ENCODE peak calls at places on chromosomes 3 and 15, in five cellular contexts. R is cardiac muscle cell, A is epithelial cell of esophagus, M is glutamatergic neuron, F is GM23338. K is an unnamed sample.
A peak's percentile ranks its signal among the peaks of the same experiment; 100 is the strongest.

GRCh38 chr15:56933420-56934210 is 15.2 kb downstream of the TCF12 start:
- DNase-seq in R (no peak), A (no peak), M (no peak), F (no peak), K (no peak)

GRCh38 chr3:173501941-173502489 is 104.5 kb downstream of the NLGN1 start:
- DNase-seq in R (no peak), A (peak; percentile 7), M (no peak), F (no peak), K (no peak)

GRCh38 chr15:31405200-31405929 is 78.7 kb downstream of the KLF13 start:
- DNase-seq in R (no peak), A (peak; percentile 42), M (no peak), F (no peak), K (no peak)

GRCh38 chr3:141795311-141795710 is 32.1 kb downstream of the GRK7 start:
- DNase-seq in R (no peak), A (peak; percentile 41), M (no peak), F (no peak), K (no peak)

GRCh38 chr15:71232411-71232810 is 117.1 kb downstream of the THSD4 start:
- DNase-seq in R (no peak), A (no peak), M (no peak), F (no peak), K (no peak)

GRCh38 chr3:72351536-72351935 is 496.7 kb downstream of the SHQ1 start:
- DNase-seq in R (no peak), A (no peak), M (no peak), F (no peak), K (no peak)

GRCh38 chr3:129623447-129624118 is 17.1 kb upstream of the PLXND1 start:
- DNase-seq in R (no peak), A (no peak), M (no peak), F (no peak), K (peak; percentile 88)

GRCh38 chr3:23804441-23805227 is 1.1 kb upstream of the UBE2E1 start:
- DNase-seq in R (no peak), A (peak; percentile 91), M (no peak), F (no peak), K (no peak)

GRCh38 chr3:52498134-52499054 is 3.3 kb downstream of the STAB1 start:
- DNase-seq in R (no peak), A (no peak), M (no peak), F (no peak), K (no peak)

GRCh38 chr3:46466871-46467403 is 2.2 kb upstream of the LTF start:
- DNase-seq in R (no peak), A (no peak), M (no peak), F (no peak), K (no peak)

GRCh38 chr15:48358229-48358641 is 27.0 kb downstream of the DUT start:
- DNase-seq in R (peak; percentile 18), A (peak; percentile 43), M (no peak), F (peak; percentile 45), K (no peak)

GRCh38 chr15:68389936-68390790 is 41.8 kb downstream of the ITGA11 start:
- DNase-seq in R (no peak), A (peak; percentile 68), M (no peak), F (no peak), K (no peak)

GRCh38 chr3:189355481-189356201 is 183.9 kb downstream of the TPRG1 start:
- DNase-seq in R (no peak), A (peak; percentile 94), M (no peak), F (peak; percentile 44), K (no peak)

GRCh38 chr3:4406746-4407568 is 60.1 kb downstream of the SUMF1 start:
- DNase-seq in R (no peak), A (no peak), M (no peak), F (no peak), K (no peak)

GRCh38 chr3:155281892-155282291 is 11.6 kb downstream of the STRIT1 start:
- DNase-seq in R (no peak), A (no peak), M (no peak), F (peak; percentile 71), K (no peak)

GRCh38 chr15:65077291-65077980 is 890 bp downstream of the KBTBD13 start:
- DNase-seq in R (no peak), A (no peak), M (no peak), F (peak; percentile 41), K (no peak)

GRCh38 chr15:91099616-91100560 is at the start of gene SV2B:
- DNase-seq in R (peak; percentile 66), A (peak; percentile 54), M (peak; percentile 74), F (peak; percentile 77), K (peak; percentile 53)

GRCh38 chr3:104849070-104849469 is 517.6 kb upstream of the ALCAM start:
- DNase-seq in R (no peak), A (no peak), M (no peak), F (no peak), K (no peak)

GRCh38 chr15:91965501-91966180 is 112.1 kb downstream of the SLCO3A1 start:
- DNase-seq in R (no peak), A (peak; percentile 96), M (no peak), F (no peak), K (no peak)

GRCh38 chr3:47515864-47516319 is 2.4 kb upstream of the ELP6 start:
- DNase-seq in R (no peak), A (no peak), M (no peak), F (no peak), K (no peak)

GRCh38 chr3:184335661-184336483 is 1.5 kb upstream of the FAM131A start:
- DNase-seq in R (peak; percentile 88), A (peak; percentile 80), M (peak; percentile 93), F (peak; percentile 93), K (peak; percentile 88)

GRCh38 chr3:180870008-180870733 is 42.3 kb upstream of the FXR1 start:
- DNase-seq in R (peak; percentile 12), A (peak; percentile 6), M (peak; percentile 56), F (peak; percentile 78), K (peak; percentile 43)

GRCh38 chr15:74950078-74951000 is 6.2 kb downstream of the RPP25 start:
- DNase-seq in R (peak; percentile 78), A (peak; percentile 75), M (peak; percentile 86), F (peak; percentile 93), K (peak; percentile 85)

GRCh38 chr3:16905704-16906103 is 20.9 kb downstream of the PLCL2 start:
- DNase-seq in R (no peak), A (no peak), M (no peak), F (no peak), K (no peak)

GRCh38 chr15:39438795-39439577 is 141.9 kb upstream of the THBS1 start:
- DNase-seq in R (peak; percentile 34), A (no peak), M (no peak), F (no peak), K (no peak)
- TF ChIP-seq CTCF in R (peak; percentile 20), A (no peak), M (no peak), F (peak; percentile 39), K (no peak)

GRCh38 chr3:54792584-54792983 is 135.3 kb downstream of the LRTM1 start:
- DNase-seq in R (no peak), A (no peak), M (no peak), F (no peak), K (no peak)

GRCh38 chr3:54785976-54786375 is 141.9 kb downstream of the LRTM1 start:
- DNase-seq in R (no peak), A (no peak), M (no peak), F (no peak), K (no peak)

GRCh38 chr3:54791552-54792156 is 136.2 kb downstream of the LRTM1 start:
- DNase-seq in R (no peak), A (no peak), M (no peak), F (no peak), K (no peak)

DNA sequence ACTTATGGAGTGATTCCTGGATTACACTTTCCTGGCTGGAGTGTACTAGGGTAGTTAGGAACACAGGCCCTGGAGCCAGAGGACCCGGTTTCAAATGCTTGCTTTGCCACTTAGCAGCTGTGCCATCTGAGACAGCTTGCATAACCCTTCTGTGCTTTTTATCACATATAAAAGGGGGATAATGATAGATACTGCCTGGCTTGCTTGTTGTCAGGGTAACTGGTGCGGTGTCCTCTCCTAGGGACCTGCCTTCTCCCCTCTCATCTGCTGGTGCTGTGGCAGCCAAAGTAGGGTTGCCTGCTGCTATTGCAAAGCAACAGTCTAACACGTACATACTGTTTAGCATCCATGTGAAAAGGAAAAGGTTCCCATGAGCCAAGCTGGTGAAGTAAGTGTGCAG is 137.8 kb downstream of the LRTM1 start:
- DNase-seq in R (no peak), A (no peak), M (no peak), F (no peak), K (no peak)
- TF ChIP-seq CTCF in R (no peak), A (no peak), M (no peak), F (no peak), K (no peak)

GRCh38 chr3:83946045-83946444 is 1012.7 kb upstream of the CADM2 start:
- DNase-seq in R (no peak), A (peak; percentile 22), M (no peak), F (no peak), K (no peak)

GRCh38 chr3:83941990-83942710 is 1016.6 kb upstream of the CADM2 start:
- DNase-seq in R (no peak), A (no peak), M (no peak), F (no peak), K (no peak)

GRCh38 chr3:83946554-83946953 is 1012.2 kb upstream of the CADM2 start:
- DNase-seq in R (peak; percentile 17), A (peak; percentile 31), M (no peak), F (peak; percentile 65), K (no peak)
- TF ChIP-seq CTCF in R (no peak), A (peak; percentile 51), M (no peak), F (peak; percentile 42), K (no peak)

GRCh38 chr3:50493623-50494022 is 9.8 kb downstream of the CACNA2D2 start:
- DNase-seq in R (no peak), A (no peak), M (no peak), F (no peak), K (no peak)
- TF ChIP-seq CTCF in R (no peak), A (no peak), M (no peak), F (no peak), K (no peak)

GRCh38 chr15:69604050-69604378 is 151.4 kb downstream of the RPLP1 start:
- DNase-seq in R (no peak), A (peak; percentile 44), M (no peak), F (peak; percentile 59), K (peak; percentile 15)
- TF ChIP-seq CTCF in R (no peak), A (peak; percentile 43), M (no peak), F (peak; percentile 36), K (no peak)

GRCh38 chr15:66854012-66854965 is 152.3 kb downstream of the SMAD6 start:
- DNase-seq in R (no peak), A (no peak), M (no peak), F (peak; percentile 44), K (no peak)
- TF ChIP-seq CTCF in R (no peak), A (no peak), M (no peak), F (no peak), K (no peak)

K was measured in endothelial cell.